ENCODE peak calls at places on chromosomes 4 and X, in eight cellular contexts. One of them, this sample, is unnamed.

GRCh38 chrX:25721564-25721963 is 416.6 kb upstream of the MAGEB18 start:
- DNase-seq in iris pigment epithelial cell: peak
- DNase-seq in non-pigmented ciliary epithelial cell: no peak
- DNase-seq in stimulated activated CD4-positive, alpha-beta T cell treated with anti-CD3 and anti-CD28 coated beads, Interleukin-12 subunit alpha, Interleukin-12 subunit beta, amount 100 ng/mL, for 24 hours: no peak
- DNase-seq in small intestine: no peak
- DNase-seq in nephron progenitor cell: no peak
- DNase-seq in NCI-H1417: no peak
- DNase-seq in EH: no peak
- DNase-seq in this sample: peak

GRCh38 chr4:126937342-126937741 is 695.4 kb upstream of the INTU start:
- DNase-seq in nephron progenitor cell: no peak
- DNase-seq in EH: no peak
- DNase-seq in NCI-H1417: no peak
- DNase-seq in iris pigment epithelial cell: no peak
- DNase-seq in non-pigmented ciliary epithelial cell: no peak
- DNase-seq in small intestine: no peak
- DNase-seq in stimulated activated CD4-positive, alpha-beta T cell treated with anti-CD3 and anti-CD28 coated beads, Interleukin-12 subunit alpha, Interleukin-12 subunit beta, amount 100 ng/mL, for 24 hours: no peak
- DNase-seq in this sample: no peak

GRCh38 chr4:145409393-145409792 is 72.3 kb upstream of the SMAD1 start:
- DNase-seq in NCI-H1417: no peak
- DNase-seq in EH: no peak
- DNase-seq in small intestine: no peak
- DNase-seq in nephron progenitor cell: no peak
- DNase-seq in stimulated activated CD4-positive, alpha-beta T cell treated with anti-CD3 and anti-CD28 coated beads, Interleukin-12 subunit alpha, Interleukin-12 subunit beta, amount 100 ng/mL, for 24 hours: no peak
- DNase-seq in iris pigment epithelial cell: no peak
- DNase-seq in non-pigmented ciliary epithelial cell: no peak
- DNase-seq in this sample: no peak

GRCh38 chr4:111937368-111937767 is 207.9 kb upstream of the FAM241A start:
- DNase-seq in nephron progenitor cell: no peak
- DNase-seq in iris pigment epithelial cell: peak
- DNase-seq in small intestine: peak
- DNase-seq in non-pigmented ciliary epithelial cell: no peak
- DNase-seq in stimulated activated CD4-positive, alpha-beta T cell treated with anti-CD3 and anti-CD28 coated beads, Interleukin-12 subunit alpha, Interleukin-12 subunit beta, amount 100 ng/mL, for 24 hours: no peak
- DNase-seq in EH: peak
- DNase-seq in NCI-H1417: peak
- DNase-seq in this sample: peak

GRCh38 chr4:25928956-25929336 is 14.9 kb downstream of the SMIM20 start:
- DNase-seq in iris pigment epithelial cell: peak
- DNase-seq in stimulated activated CD4-positive, alpha-beta T cell treated with anti-CD3 and anti-CD28 coated beads, Interleukin-12 subunit alpha, Interleukin-12 subunit beta, amount 100 ng/mL, for 24 hours: no peak
- DNase-seq in NCI-H1417: peak
- DNase-seq in nephron progenitor cell: no peak
- DNase-seq in small intestine: no peak
- DNase-seq in non-pigmented ciliary epithelial cell: no peak
- DNase-seq in EH: peak
- DNase-seq in this sample: no peak

GRCh38 chrX:129347291-129347690 is 176.0 kb downstream of the SMARCA1 start:
- DNase-seq in EH: no peak
- DNase-seq in iris pigment epithelial cell: peak
- DNase-seq in stimulated activated CD4-positive, alpha-beta T cell treated with anti-CD3 and anti-CD28 coated beads, Interleukin-12 subunit alpha, Interleukin-12 subunit beta, amount 100 ng/mL, for 24 hours: no peak
- DNase-seq in nephron progenitor cell: no peak
- DNase-seq in NCI-H1417: no peak
- DNase-seq in non-pigmented ciliary epithelial cell: no peak
- DNase-seq in small intestine: no peak
- DNase-seq in this sample: no peak

GRCh38 chr4:111806331-111806730 is 338.9 kb upstream of the FAM241A start:
- DNase-seq in stimulated activated CD4-positive, alpha-beta T cell treated with anti-CD3 and anti-CD28 coated beads, Interleukin-12 subunit alpha, Interleukin-12 subunit beta, amount 100 ng/mL, for 24 hours: no peak
- DNase-seq in iris pigment epithelial cell: peak
- DNase-seq in non-pigmented ciliary epithelial cell: no peak
- DNase-seq in nephron progenitor cell: peak
- DNase-seq in NCI-H1417: no peak
- DNase-seq in EH: peak
- DNase-seq in small intestine: peak
- DNase-seq in this sample: no peak

GRCh38 chrX:2220296-2220695 is 280.5 kb downstream of the DHRSX start:
- DNase-seq in iris pigment epithelial cell: no peak
- DNase-seq in EH: no peak
- DNase-seq in non-pigmented ciliary epithelial cell: no peak
- DNase-seq in small intestine: no peak
- DNase-seq in stimulated activated CD4-positive, alpha-beta T cell treated with anti-CD3 and anti-CD28 coated beads, Interleukin-12 subunit alpha, Interleukin-12 subunit beta, amount 100 ng/mL, for 24 hours: no peak
- DNase-seq in nephron progenitor cell: no peak
- DNase-seq in NCI-H1417: no peak
- DNase-seq in this sample: no peak

GRCh38 chr4:168409089-168409801 is 71.0 kb downstream of the DDX60L start:
- DNase-seq in EH: peak
- DNase-seq in non-pigmented ciliary epithelial cell: no peak
- DNase-seq in nephron progenitor cell: no peak
- DNase-seq in stimulated activated CD4-positive, alpha-beta T cell treated with anti-CD3 and anti-CD28 coated beads, Interleukin-12 subunit alpha, Interleukin-12 subunit beta, amount 100 ng/mL, for 24 hours: no peak
- DNase-seq in iris pigment epithelial cell: peak
- DNase-seq in small intestine: no peak
- DNase-seq in NCI-H1417: no peak
- DNase-seq in this sample: no peak

GRCh38 chr4:105815701-105816100 is 79.6 kb upstream of the NPNT start:
- DNase-seq in nephron progenitor cell: no peak
- DNase-seq in NCI-H1417: no peak
- DNase-seq in EH: peak
- DNase-seq in small intestine: no peak
- DNase-seq in stimulated activated CD4-positive, alpha-beta T cell treated with anti-CD3 and anti-CD28 coated beads, Interleukin-12 subunit alpha, Interleukin-12 subunit beta, amount 100 ng/mL, for 24 hours: no peak
- DNase-seq in non-pigmented ciliary epithelial cell: no peak
- DNase-seq in iris pigment epithelial cell: no peak
- DNase-seq in this sample: no peak

GRCh38 chrX:41516995-41517660 is 70.0 kb downstream of the NYX start:
- DNase-seq in stimulated activated CD4-positive, alpha-beta T cell treated with anti-CD3 and anti-CD28 coated beads, Interleukin-12 subunit alpha, Interleukin-12 subunit beta, amount 100 ng/mL, for 24 hours: no peak
- DNase-seq in EH: no peak
- DNase-seq in nephron progenitor cell: no peak
- DNase-seq in non-pigmented ciliary epithelial cell: no peak
- DNase-seq in iris pigment epithelial cell: no peak
- DNase-seq in small intestine: no peak
- DNase-seq in NCI-H1417: no peak
- DNase-seq in this sample: no peak

GRCh38 chrX:18426004-18426320 is 554 bp downstream of the CDKL5 start:
- DNase-seq in NCI-H1417: peak
- DNase-seq in small intestine: no peak
- DNase-seq in non-pigmented ciliary epithelial cell: no peak
- DNase-seq in stimulated activated CD4-positive, alpha-beta T cell treated with anti-CD3 and anti-CD28 coated beads, Interleukin-12 subunit alpha, Interleukin-12 subunit beta, amount 100 ng/mL, for 24 hours: no peak
- DNase-seq in EH: no peak
- DNase-seq in nephron progenitor cell: peak
- DNase-seq in iris pigment epithelial cell: no peak
- DNase-seq in this sample: no peak

GRCh38 chr4:188714907-188715306 is 575.7 kb downstream of the TRIML1 start:
- DNase-seq in iris pigment epithelial cell: peak
- DNase-seq in NCI-H1417: no peak
- DNase-seq in non-pigmented ciliary epithelial cell: peak
- DNase-seq in small intestine: no peak
- DNase-seq in nephron progenitor cell: no peak
- DNase-seq in stimulated activated CD4-positive, alpha-beta T cell treated with anti-CD3 and anti-CD28 coated beads, Interleukin-12 subunit alpha, Interleukin-12 subunit beta, amount 100 ng/mL, for 24 hours: no peak
- DNase-seq in EH: no peak
- DNase-seq in this sample: no peak

GRCh38 chrX:72569786-72570185 is 2.9 kb downstream of the HDAC8 start:
- DNase-seq in nephron progenitor cell: no peak
- DNase-seq in iris pigment epithelial cell: peak
- DNase-seq in non-pigmented ciliary epithelial cell: no peak
- DNase-seq in EH: peak
- DNase-seq in small intestine: no peak
- DNase-seq in NCI-H1417: no peak
- DNase-seq in stimulated activated CD4-positive, alpha-beta T cell treated with anti-CD3 and anti-CD28 coated beads, Interleukin-12 subunit alpha, Interleukin-12 subunit beta, amount 100 ng/mL, for 24 hours: no peak
- DNase-seq in this sample: no peak

GRCh38 chr4:15197005-15197404 is 194.7 kb downstream of the CPEB2 start:
- DNase-seq in non-pigmented ciliary epithelial cell: no peak
- DNase-seq in EH: peak
- DNase-seq in NCI-H1417: no peak
- DNase-seq in small intestine: peak
- DNase-seq in nephron progenitor cell: peak
- DNase-seq in iris pigment epithelial cell: peak
- DNase-seq in stimulated activated CD4-positive, alpha-beta T cell treated with anti-CD3 and anti-CD28 coated beads, Interleukin-12 subunit alpha, Interleukin-12 subunit beta, amount 100 ng/mL, for 24 hours: no peak
- DNase-seq in this sample: no peak

GRCh38 chr4:2258091-2259035 is 3.5 kb downstream of the MXD4 start:
- DNase-seq in non-pigmented ciliary epithelial cell: no peak
- DNase-seq in iris pigment epithelial cell: no peak
- DNase-seq in NCI-H1417: no peak
- DNase-seq in nephron progenitor cell: no peak
- DNase-seq in EH: no peak
- DNase-seq in stimulated activated CD4-positive, alpha-beta T cell treated with anti-CD3 and anti-CD28 coated beads, Interleukin-12 subunit alpha, Interleukin-12 subunit beta, amount 100 ng/mL, for 24 hours: no peak
- DNase-seq in small intestine: no peak
- DNase-seq in this sample: no peak